ENCODE peak calls at places on chromosomes 6 and 20, in seven cellular contexts. One of them, this sample, is unnamed. For H3K79me1, the result is how much of the 10 kb centered on the place peaks cover.

GRCh38 chr6:126312013-126312665 is 27.8 kb upstream of the CENPW start:
- DNase-seq in mesendoderm: peak
- DNase-seq in trophoblast cell: peak
- DNase-seq in neuronal stem cell: no peak
- DNase-seq in IMR-90: no peak
- DNase-seq in H9: peak
- DNase-seq in H1: no peak
- DNase-seq in this sample: peak

GRCh38 chr20:13298692-13299373 is 77.8 kb downstream of the ISM1 start:
- DNase-seq in H1: no peak
- DNase-seq in mesendoderm: no peak
- DNase-seq in H9: no peak
- DNase-seq in neuronal stem cell: no peak
- DNase-seq in IMR-90: no peak
- DNase-seq in trophoblast cell: no peak
- DNase-seq in this sample: no peak

GRCh38 chr6:12481292-12481691 is 191.1 kb downstream of the EDN1 start:
- DNase-seq in neuronal stem cell: no peak
- DNase-seq in trophoblast cell: no peak
- DNase-seq in H9: no peak
- DNase-seq in H1: no peak
- DNase-seq in IMR-90: no peak
- DNase-seq in mesendoderm: no peak
- DNase-seq in this sample: no peak

GRCh38 chr6:44699851-44700250 is 312.3 kb downstream of the CDC5L start:
- DNase-seq in H1: no peak
- DNase-seq in neuronal stem cell: no peak
- DNase-seq in trophoblast cell: no peak
- DNase-seq in mesendoderm: no peak
- DNase-seq in IMR-90: no peak
- DNase-seq in H9: no peak
- DNase-seq in this sample: no peak

GRCh38 chr6:168127384-168127868 is 48.4 kb upstream of the FRMD1 start:
- DNase-seq in trophoblast cell: no peak
- DNase-seq in neuronal stem cell: no peak
- DNase-seq in IMR-90: no peak
- DNase-seq in H9: no peak
- DNase-seq in mesendoderm: no peak
- DNase-seq in H1: no peak
- DNase-seq in this sample: no peak

GRCh38 chr6:96520039-96520850 is 1.4 kb upstream of the UFL1 start:
- DNase-seq in H9: peak
- DNase-seq in mesendoderm: peak
- DNase-seq in trophoblast cell: peak
- DNase-seq in IMR-90: peak
- DNase-seq in neuronal stem cell: no peak
- DNase-seq in H1: no peak
- DNase-seq in this sample: peak

GRCh38 chr6:56659721-56660373 is 17.2 kb upstream of the DST start:
- DNase-seq in neuronal stem cell: no peak
- DNase-seq in mesendoderm: peak
- DNase-seq in H9: no peak
- DNase-seq in IMR-90: no peak
- DNase-seq in H1: no peak
- DNase-seq in trophoblast cell: no peak
- DNase-seq in this sample: no peak

GRCh38 chr20:23228912-23229311 is 121.7 kb upstream of the NXT1 start:
- DNase-seq in neuronal stem cell: no peak
- DNase-seq in mesendoderm: no peak
- DNase-seq in trophoblast cell: no peak
- DNase-seq in H9: no peak
- DNase-seq in H1: no peak
- DNase-seq in IMR-90: peak
- DNase-seq in this sample: peak

GRCh38 chr6:149032599-149033405 is 284.7 kb upstream of the TAB2 start:
- DNase-seq in mesendoderm: peak
- DNase-seq in trophoblast cell: peak
- DNase-seq in neuronal stem cell: no peak
- DNase-seq in H1: no peak
- DNase-seq in H9: no peak
- DNase-seq in IMR-90: peak
- DNase-seq in this sample: peak

GRCh38 chr6:12751694-12752304 is 35.2 kb downstream of the PHACTR1 start:
- DNase-seq in neuronal stem cell: peak
- DNase-seq in mesendoderm: peak
- DNase-seq in H9: peak
- DNase-seq in H1: no peak
- DNase-seq in IMR-90: peak
- DNase-seq in trophoblast cell: peak
- DNase-seq in this sample: peak

GRCh38 chr6:103872219-103872618 is 987.5 kb downstream of the HACE1 start:
- DNase-seq in neuronal stem cell: no peak
- DNase-seq in IMR-90: no peak
- DNase-seq in mesendoderm: no peak
- DNase-seq in H1: no peak
- DNase-seq in H9: no peak
- DNase-seq in trophoblast cell: no peak
- DNase-seq in this sample: no peak

GRCh38 chr6:144898052-144898689 is 613.0 kb downstream of the UTRN start:
- DNase-seq in trophoblast cell: no peak
- DNase-seq in neuronal stem cell: no peak
- DNase-seq in H1: no peak
- DNase-seq in H9: no peak
- DNase-seq in mesendoderm: no peak
- DNase-seq in IMR-90: peak
- DNase-seq in this sample: peak

GRCh38 chr20:59705651-59706101 is 101.3 kb downstream of the PHACTR3 start:
- DNase-seq in H1: no peak
- DNase-seq in IMR-90: no peak
- DNase-seq in trophoblast cell: no peak
- DNase-seq in H9: peak
- DNase-seq in neuronal stem cell: no peak
- DNase-seq in mesendoderm: no peak
- DNase-seq in this sample: no peak

GRCh38 chr6:69294407-69294806 is 502.4 kb downstream of the LMBRD1 start:
- DNase-seq in H9: no peak
- DNase-seq in mesendoderm: no peak
- DNase-seq in trophoblast cell: no peak
- DNase-seq in neuronal stem cell: no peak
- DNase-seq in IMR-90: no peak
- DNase-seq in H1: no peak
- DNase-seq in this sample: no peak
- H2BK5ac ChIP-seq in H9: no peak
- H2BK5ac ChIP-seq in mesendoderm: no peak
- H2BK5ac ChIP-seq in trophoblast cell: no peak
- H2BK5ac ChIP-seq in neuronal stem cell: no peak
- H2BK5ac ChIP-seq in IMR-90: no peak
- H2BK5ac ChIP-seq in H1: no peak
- H2BK5ac ChIP-seq in this sample: no peak

GRCh38 chr6:78623567-78623966 is 243.8 kb upstream of the IRAK1BP1 start:
- DNase-seq in mesendoderm: peak
- DNase-seq in neuronal stem cell: no peak
- DNase-seq in IMR-90: no peak
- DNase-seq in H1: no peak
- DNase-seq in trophoblast cell: no peak
- DNase-seq in H9: no peak
- DNase-seq in this sample: no peak

GRCh38 chr6:78629836-78630235 is 237.5 kb upstream of the IRAK1BP1 start:
- DNase-seq in H9: no peak
- DNase-seq in trophoblast cell: no peak
- DNase-seq in mesendoderm: no peak
- DNase-seq in neuronal stem cell: no peak
- DNase-seq in IMR-90: no peak
- DNase-seq in H1: no peak
- DNase-seq in this sample: no peak

GRCh38 chr6:78629154-78629721 is 238.1 kb upstream of the IRAK1BP1 start:
- DNase-seq in H1: no peak
- DNase-seq in mesendoderm: peak
- DNase-seq in IMR-90: peak
- DNase-seq in neuronal stem cell: no peak
- DNase-seq in trophoblast cell: peak
- DNase-seq in H9: peak
- DNase-seq in this sample: peak
- H3K79me1 ChIP-seq in H1: under half
- H3K79me1 ChIP-seq in mesendoderm: under half
- H3K79me1 ChIP-seq in IMR-90: under half
- H3K79me1 ChIP-seq in neuronal stem cell: under half
- H3K79me1 ChIP-seq in trophoblast cell: under half
- H3K79me1 ChIP-seq in H9: under half
- H3K79me1 ChIP-seq in this sample: under half

DNA sequence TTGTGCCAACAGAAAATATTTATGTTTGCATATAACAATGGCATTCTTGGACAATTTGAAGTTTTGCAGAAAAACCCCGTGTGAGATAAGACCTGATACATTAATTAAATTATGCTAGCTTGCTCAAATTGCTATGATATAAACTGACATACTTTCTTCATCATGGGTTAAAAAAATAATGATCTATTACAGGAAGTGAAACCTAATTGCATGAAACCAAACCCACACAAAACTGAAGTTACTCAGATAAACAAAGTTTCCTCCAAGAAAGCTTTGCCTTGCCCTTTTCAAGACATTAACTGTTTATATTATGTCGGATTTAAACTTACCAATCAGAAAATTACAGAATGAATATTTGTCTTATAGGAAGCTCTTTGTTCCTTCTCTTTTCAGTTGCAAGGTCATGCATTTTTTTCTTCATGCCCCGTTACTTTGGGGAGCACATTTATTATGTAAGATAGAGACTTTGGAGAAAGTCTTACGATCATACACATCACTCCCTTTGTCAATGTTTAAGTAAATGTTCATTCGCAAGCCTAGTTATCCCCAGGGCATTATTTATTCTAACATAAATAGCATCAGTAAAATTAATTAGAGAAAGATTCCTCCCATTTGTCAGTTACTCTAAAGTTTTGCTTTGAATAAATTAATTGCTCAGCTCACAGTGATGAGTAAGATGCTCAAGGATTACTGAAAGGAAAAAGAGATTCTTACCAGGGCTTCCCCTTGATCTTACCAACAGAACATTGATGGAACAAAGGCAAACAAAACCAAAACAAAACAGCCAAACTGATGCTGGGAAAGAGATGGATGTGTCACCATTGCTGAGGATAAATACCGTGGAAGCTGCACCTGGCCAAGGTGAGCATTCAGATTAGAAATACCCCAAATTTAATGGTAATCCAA is 14.7 kb upstream of the TMEM244 start:
- DNase-seq in neuronal stem cell: no peak
- DNase-seq in H1: no peak
- DNase-seq in H9: no peak
- DNase-seq in trophoblast cell: no peak
- DNase-seq in mesendoderm: no peak
- DNase-seq in IMR-90: peak
- DNase-seq in this sample: no peak
- H4K8ac ChIP-seq in neuronal stem cell: no peak
- H4K8ac ChIP-seq in H1: no peak
- H4K8ac ChIP-seq in H9: no peak
- H4K8ac ChIP-seq in trophoblast cell: no peak
- H4K8ac ChIP-seq in mesendoderm: no peak
- H4K8ac ChIP-seq in IMR-90: no peak
- H4K8ac ChIP-seq in this sample: no peak

DNA sequence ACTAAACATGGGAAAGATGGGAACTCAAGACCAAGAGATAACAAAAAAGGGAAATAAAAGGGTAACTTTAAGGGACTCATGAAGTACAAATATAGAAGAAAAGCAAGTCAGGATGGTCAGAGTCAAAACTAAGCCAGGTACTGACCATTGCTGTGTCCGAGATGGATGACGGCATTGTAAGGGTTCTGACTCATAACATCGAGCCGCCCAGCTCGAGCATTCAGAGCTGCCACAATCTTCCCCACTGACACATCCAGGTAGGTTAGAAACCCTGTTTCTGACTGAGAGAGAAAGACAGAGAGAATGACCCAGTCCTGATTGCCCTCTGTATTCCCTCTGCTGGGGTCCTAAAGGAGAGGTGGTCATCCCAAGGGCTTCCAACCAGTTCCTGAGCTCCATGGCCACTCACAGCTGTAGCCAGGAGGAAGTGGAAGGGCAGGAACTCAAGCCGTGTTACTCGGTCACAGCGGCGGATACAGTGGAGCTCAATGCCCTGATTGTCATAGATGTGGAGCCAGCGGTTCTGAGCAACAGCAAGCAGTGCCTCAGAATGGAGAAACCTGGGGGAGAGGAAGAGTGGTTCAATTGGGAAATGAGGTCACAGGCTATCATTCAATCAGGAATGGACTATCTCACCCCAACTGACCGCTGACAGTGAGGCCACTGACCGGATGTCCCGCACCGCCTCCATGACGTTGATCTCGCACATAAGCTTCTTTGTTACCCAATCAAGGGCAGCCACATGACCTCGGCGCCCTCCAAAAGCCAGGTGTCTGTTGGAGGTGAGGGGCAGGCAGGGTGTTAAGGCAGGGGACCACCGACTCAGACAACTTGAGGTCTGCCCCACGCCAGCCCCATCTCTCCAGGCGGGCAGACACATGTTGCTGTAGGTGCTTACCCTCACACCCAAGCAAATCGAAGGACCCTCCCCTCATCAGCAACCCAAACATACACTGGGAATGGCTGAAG is 1.8 kb downstream of the WDR46 start:
- DNase-seq in H9: no peak
- DNase-seq in mesendoderm: no peak
- DNase-seq in IMR-90: no peak
- DNase-seq in neuronal stem cell: no peak
- DNase-seq in H1: no peak
- DNase-seq in trophoblast cell: peak
- DNase-seq in this sample: no peak
- H2BK5ac ChIP-seq in H9: no peak
- H2BK5ac ChIP-seq in mesendoderm: no peak
- H2BK5ac ChIP-seq in IMR-90: no peak
- H2BK5ac ChIP-seq in neuronal stem cell: no peak
- H2BK5ac ChIP-seq in H1: no peak
- H2BK5ac ChIP-seq in trophoblast cell: no peak
- H2BK5ac ChIP-seq in this sample: no peak

This sample was measured in mesenchymal stem cell.